ENCODE peak calls at places on chromosomes 5 and 9, in five cellular contexts. One of them, this sample, is unnamed.

GRCh38 chr5:158074992-158075769 is 216.2 kb upstream of the CLINT1 start:
- DNase-seq in mesenchymal stem cell: peak; percentile 61
- DNase-seq in astrocyte of the hippocampus: peak; percentile 87
- DNase-seq in HTR-8/SVneo: peak; percentile 43
- DNase-seq in iris pigment epithelial cell: peak; percentile 77
- DNase-seq in this sample: peak; percentile 77

GRCh38 chr5:130035388-130035787 is 131.1 kb downstream of the CHSY3 start:
- DNase-seq in mesenchymal stem cell: no peak
- DNase-seq in astrocyte of the hippocampus: no peak
- DNase-seq in HTR-8/SVneo: no peak
- DNase-seq in iris pigment epithelial cell: no peak
- DNase-seq in this sample: no peak

GRCh38 chr5:142821733-142822487 is 51.7 kb downstream of the ARHGAP26 start:
- DNase-seq in HTR-8/SVneo: peak; percentile 60
- DNase-seq in mesenchymal stem cell: peak; percentile 82
- DNase-seq in iris pigment epithelial cell: peak; percentile 90
- DNase-seq in astrocyte of the hippocampus: peak; percentile 78
- DNase-seq in this sample: peak; percentile 77

GRCh38 chr5:113092683-113093082 is 116.1 kb downstream of the DCP2 start:
- DNase-seq in astrocyte of the hippocampus: no peak
- DNase-seq in mesenchymal stem cell: peak; percentile 40
- DNase-seq in iris pigment epithelial cell: no peak
- DNase-seq in HTR-8/SVneo: no peak
- DNase-seq in this sample: no peak

GRCh38 chr5:6837519-6838110 is 124.4 kb downstream of the TENT4A start:
- DNase-seq in mesenchymal stem cell: no peak
- DNase-seq in astrocyte of the hippocampus: no peak
- DNase-seq in HTR-8/SVneo: no peak
- DNase-seq in iris pigment epithelial cell: no peak
- DNase-seq in this sample: no peak

GRCh38 chr5:41637424-41637823 is 127.0 kb upstream of the PLCXD3 start:
- DNase-seq in iris pigment epithelial cell: no peak
- DNase-seq in HTR-8/SVneo: no peak
- DNase-seq in mesenchymal stem cell: no peak
- DNase-seq in astrocyte of the hippocampus: no peak
- DNase-seq in this sample: no peak

GRCh38 chr5:96229173-96229572 is 203.9 kb downstream of the PCSK1 start:
- DNase-seq in mesenchymal stem cell: no peak
- DNase-seq in HTR-8/SVneo: no peak
- DNase-seq in iris pigment epithelial cell: no peak
- DNase-seq in astrocyte of the hippocampus: no peak
- DNase-seq in this sample: no peak

GRCh38 chr5:172666251-172666650 is 25.2 kb downstream of the NEURL1B start:
- DNase-seq in mesenchymal stem cell: peak; percentile 58
- DNase-seq in iris pigment epithelial cell: no peak
- DNase-seq in HTR-8/SVneo: no peak
- DNase-seq in astrocyte of the hippocampus: no peak
- DNase-seq in this sample: no peak

GRCh38 chr5:154712518-154713437 is 42.4 kb upstream of the LARP1 start:
- DNase-seq in astrocyte of the hippocampus: no peak
- DNase-seq in HTR-8/SVneo: no peak
- DNase-seq in iris pigment epithelial cell: no peak
- DNase-seq in mesenchymal stem cell: peak; percentile 24
- DNase-seq in this sample: no peak

GRCh38 chr5:13354611-13355010 is 589.9 kb downstream of the DNAH5 start:
- DNase-seq in astrocyte of the hippocampus: peak; percentile 40
- DNase-seq in iris pigment epithelial cell: no peak
- DNase-seq in HTR-8/SVneo: no peak
- DNase-seq in mesenchymal stem cell: no peak
- DNase-seq in this sample: no peak

GRCh38 chr9:93071464-93071863 is 13.0 kb downstream of the SUSD3 start:
- DNase-seq in mesenchymal stem cell: peak; percentile 28
- DNase-seq in iris pigment epithelial cell: peak; percentile 28
- DNase-seq in HTR-8/SVneo: no peak
- DNase-seq in astrocyte of the hippocampus: no peak
- DNase-seq in this sample: no peak

This sample was measured in fibroblast of the conjunctiva.